ENCODE peak calls at places on chromosomes 2 and 18, in five cellular contexts. N is GM12865, A is A673, H is fibroblast of lung, C is left ventricle myocardium inferior. P is an unnamed sample.

GRCh38 chr2:218727502-218728165 is 17.0 kb downstream of the TTLL4 start:
- DNase-seq in N (peak; percentile 45), A (peak; percentile 32), H (peak; percentile 48), C (no peak), P (no peak)

GRCh38 chr2:196208915-196209314 is 37.5 kb upstream of the STK17B start:
- DNase-seq in N (no peak), A (no peak), H (no peak), C (no peak), P (no peak)

GRCh38 chr2:105768961-105769452 is 24.3 kb downstream of the NCK2 start:
- DNase-seq in N (no peak), A (no peak), H (no peak), C (no peak), P (no peak)

GRCh38 chr2:201175971-201176570 is 6.9 kb upstream of the CASP10 start:
- DNase-seq in N (no peak), A (no peak), H (no peak), C (no peak), P (no peak)

GRCh38 chr2:236985940-236986339 is 99.7 kb upstream of the COPS8 start:
- DNase-seq in N (no peak), A (no peak), H (no peak), C (no peak), P (no peak)

GRCh38 chr2:78845786-78846185 is 179.7 kb upstream of the REG3G start:
- DNase-seq in N (no peak), A (peak; percentile 14), H (no peak), C (no peak), P (no peak)

GRCh38 chr2:228282371-228282770 is 100.9 kb upstream of the SPHKAP start:
- DNase-seq in N (no peak), A (no peak), H (no peak), C (no peak), P (no peak)

GRCh38 chr18:36315736-36316135 is 18.2 kb downstream of the FHOD3 start:
- DNase-seq in N (no peak), A (no peak), H (no peak), C (no peak), P (peak; percentile 59)

GRCh38 chr2:118145806-118146205 is 57.5 kb downstream of the INSIG2 start:
- DNase-seq in N (no peak), A (no peak), H (no peak), C (no peak), P (no peak)

GRCh38 chr18:73660931-73661330 is 486.7 kb downstream of the FBXO15 start:
- DNase-seq in N (no peak), A (no peak), H (no peak), C (no peak), P (no peak)

GRCh38 chr2:183063083-183063482 is 15.5 kb upstream of the DUSP19 start:
- DNase-seq in N (peak; percentile 22), A (peak; percentile 14), H (peak; percentile 73), C (no peak), P (peak; percentile 85)

GRCh38 chr2:45494275-45494977 is 116.6 kb downstream of the SRBD1 start:
- DNase-seq in N (peak; percentile 67), A (peak; percentile 68), H (peak; percentile 89), C (no peak), P (peak; percentile 67)

GRCh38 chr2:70616168-70616694 is 62.6 kb upstream of the TGFA start:
- DNase-seq in N (no peak), A (no peak), H (no peak), C (no peak), P (no peak)

GRCh38 chr2:238426568-238427434 is at the start of gene ASB1:
- DNase-seq in N (peak; percentile 88), A (peak; percentile 86), H (peak; percentile 74), C (peak; percentile 79), P (peak; percentile 85)

GRCh38 chr2:187228986-187229385 is 219.1 kb downstream of the CALCRL start:
- DNase-seq in N (no peak), A (no peak), H (no peak), C (no peak), P (no peak)

GRCh38 chr18:48455555-48456478 is 46.6 kb upstream of the ZBTB7C start:
- DNase-seq in N (no peak), A (no peak), H (peak; percentile 87), C (no peak), P (peak; percentile 68)

GRCh38 chr2:27566628-27567027 is 16.2 kb upstream of the ZNF512 start:
- DNase-seq in N (no peak), A (no peak), H (peak; percentile 25), C (no peak), P (peak; percentile 83)

GRCh38 chr18:58135170-58135569 is 91.1 kb downstream of the NEDD4L start:
- DNase-seq in N (peak; percentile 29), A (no peak), H (peak; percentile 96), C (no peak), P (peak; percentile 83)

GRCh38 chr2:159713691-159714585 is 1.6 kb downstream of the MARCHF7 start:
- DNase-seq in N (no peak), A (peak; percentile 45), H (peak; percentile 87), C (no peak), P (peak; percentile 70)
- TF ChIP-seq CTCF in N (no peak), A (no peak), H (no peak), C (no peak), P (peak; percentile 17)

GRCh38 chr2:216149741-216150140 is 40.6 kb downstream of the XRCC5 start:
- DNase-seq in N (no peak), A (no peak), H (no peak), C (no peak), P (peak; percentile 42)

GRCh38 chr2:216147172-216148131 is 38.3 kb downstream of the XRCC5 start:
- DNase-seq in N (no peak), A (no peak), H (no peak), C (no peak), P (no peak)

GRCh38 chr2:216155954-216156353 is 46.8 kb downstream of the XRCC5 start:
- DNase-seq in N (no peak), A (no peak), H (no peak), C (no peak), P (no peak)

GRCh38 chr2:216148983-216149382 is 39.8 kb downstream of the XRCC5 start:
- DNase-seq in N (no peak), A (no peak), H (no peak), C (no peak), P (no peak)

GRCh38 chr2:216151313-216152030 is 42.3 kb downstream of the XRCC5 start:
- DNase-seq in N (no peak), A (peak; percentile 27), H (peak; percentile 17), C (no peak), P (peak; percentile 55)
- TF ChIP-seq CTCF in N (no peak), A (peak; percentile 42), H (no peak), C (peak; percentile 11), P (peak; percentile 58)

GRCh38 chr2:101776172-101777043 is 78.9 kb downstream of the MAP4K4 start:
- DNase-seq in N (no peak), A (no peak), H (no peak), C (no peak), P (no peak)
- TF ChIP-seq CTCF in N (no peak), A (no peak), H (no peak), C (peak; percentile 52), P (no peak)

DNA sequence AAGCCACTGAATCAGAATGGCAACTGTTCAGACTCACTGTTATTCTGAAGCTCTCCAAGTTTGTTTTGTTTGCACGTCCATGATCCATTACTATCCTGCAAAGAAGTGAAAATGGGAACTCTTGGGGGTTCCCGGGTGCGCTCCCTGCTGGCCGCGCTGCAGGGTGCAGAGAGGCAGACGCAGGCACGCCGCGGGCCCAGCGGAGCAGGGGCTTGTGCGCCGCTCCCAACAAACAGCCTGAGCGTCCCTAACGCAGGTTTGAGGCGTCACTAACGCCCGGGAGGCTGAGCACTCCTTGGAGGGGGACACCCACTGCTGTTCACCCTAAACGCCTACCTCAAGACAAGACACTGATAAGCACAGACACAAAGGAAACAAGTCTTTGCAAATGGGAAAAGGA is 14.3 kb upstream of the PIEZO2 start:
- DNase-seq in N (peak; percentile 23), A (peak; percentile 40), H (peak; percentile 28), C (peak; percentile 27), P (no peak)
- TF ChIP-seq CTCF in N (peak; percentile 59), A (peak; percentile 63), H (peak; percentile 24), C (peak; percentile 64), P (peak; percentile 34)

DNA sequence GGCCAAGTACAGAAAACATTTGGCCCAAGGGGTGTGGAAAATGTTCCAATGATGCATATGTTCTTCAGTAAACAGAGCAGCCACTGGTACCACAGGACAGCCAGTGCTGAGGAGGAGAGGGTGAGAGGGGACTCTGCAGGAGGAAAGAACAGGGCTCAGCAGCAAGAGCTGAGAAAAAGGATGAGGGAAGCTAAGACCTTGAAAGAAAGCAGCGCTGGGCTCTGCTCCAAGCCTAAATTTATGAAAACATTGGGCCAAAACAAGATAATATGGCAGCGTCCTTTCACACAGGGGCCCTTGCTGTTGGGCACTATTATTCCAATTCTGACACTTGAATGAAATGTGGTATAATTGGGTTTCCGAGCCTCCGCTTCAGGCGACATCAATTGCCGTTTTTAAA is 939.0 kb upstream of the FANCL start:
- DNase-seq in N (no peak), A (no peak), H (no peak), C (no peak), P (no peak)
- TF ChIP-seq CTCF in N (no peak), A (no peak), H (no peak), C (no peak), P (no peak)

DNA sequence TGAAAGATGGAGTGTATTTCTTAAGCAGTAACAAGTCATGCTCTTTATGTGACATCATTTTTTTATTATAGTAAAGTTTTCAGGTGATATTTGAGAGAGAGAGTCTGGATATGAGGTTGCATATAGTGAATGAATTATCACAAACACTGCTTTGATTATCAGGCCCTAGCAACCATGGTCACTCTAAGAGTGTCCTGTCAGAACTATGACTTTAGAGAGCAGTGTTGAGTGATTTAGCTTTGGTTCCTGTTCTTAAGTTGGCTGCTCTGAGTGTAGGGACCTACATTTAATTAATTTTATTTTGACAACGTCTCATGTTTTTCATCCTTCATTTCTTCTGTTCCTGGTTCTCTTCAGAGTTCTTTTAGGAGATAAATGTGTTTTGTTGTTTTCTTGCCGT is 275.5 kb downstream of the KCNJ3 start:
- DNase-seq in N (peak; percentile 31), A (no peak), H (no peak), C (no peak), P (no peak)
- TF ChIP-seq CTCF in N (no peak), A (no peak), H (no peak), C (no peak), P (no peak)

GRCh38 chr2:43798300-43798699 is 24.5 kb downstream of the DYNC2LI1 start:
- DNase-seq in N (no peak), A (peak; percentile 15), H (no peak), C (no peak), P (no peak)
- TF ChIP-seq CTCF in N (no peak), A (peak; percentile 54), H (no peak), C (peak; percentile 13), P (peak; percentile 63)

DNA sequence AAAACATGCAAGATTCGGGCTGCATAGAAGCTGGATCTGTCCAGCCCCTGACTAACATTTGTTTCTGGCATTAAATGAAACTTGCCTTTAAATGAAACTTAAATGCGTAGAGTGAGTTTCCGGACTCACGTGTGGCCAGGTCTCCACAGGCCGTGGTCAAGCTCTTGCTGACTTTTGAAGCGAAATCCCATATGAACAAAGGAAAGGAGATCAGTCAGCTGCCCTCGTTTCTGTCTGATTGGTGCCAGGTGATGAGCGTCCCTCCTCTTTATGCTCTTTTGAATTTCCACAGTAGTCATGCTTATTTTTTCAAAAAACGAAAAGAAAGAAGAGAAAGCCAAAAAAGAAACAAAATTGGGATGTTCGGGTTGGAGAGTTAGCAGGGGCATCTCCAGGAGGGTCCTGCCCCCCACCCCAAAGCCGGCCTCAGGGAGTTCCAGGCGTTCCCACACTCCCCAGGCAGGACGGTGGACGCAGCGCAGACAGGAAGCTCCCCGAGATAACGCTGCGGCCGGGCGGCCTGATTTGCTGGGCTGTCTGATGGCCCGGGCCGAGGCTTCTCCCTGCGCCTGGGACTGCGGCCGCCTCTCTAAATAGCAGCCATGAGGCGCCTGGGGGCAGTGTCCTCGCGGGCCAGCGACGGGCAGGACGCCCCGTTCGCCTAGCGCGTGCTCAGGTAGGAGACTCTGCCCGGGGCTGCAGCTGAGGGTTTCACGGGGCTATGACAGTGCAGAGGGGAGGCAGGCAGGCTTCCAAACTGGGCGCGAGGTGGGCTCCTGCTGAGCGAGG is at the start of gene COLEC11:
- DNase-seq in N (no peak), A (no peak), H (no peak), C (peak; percentile 71), P (no peak)
- TF ChIP-seq CTCF in N (no peak), A (no peak), H (no peak), C (peak; percentile 63), P (peak; percentile 12)